ENCODE peak calls at places on chromosomes 3 and 15, in ten cellular contexts. A is DMS153; P is activated CD4-positive, alpha-beta T cell treated with anti-CD3 and anti-CD28 coated beads for 48 hours; Q is hypothalamus; D is activated gamma-delta T cell; B is uterus; Z is cardiac fibroblast; H is HCEC 1CT; T is mesendoderm; K is stimulated activated CD4-positive, alpha-beta T cell treated with anti-CD3 and anti-CD28 coated beads, Interleukin-4, amount 100 ng/mL, for 24 hours. J is an unnamed sample.

GRCh38 chr3:184366619-184367321 is 5.3 kb downstream of the POLR2H start:
- DNase-seq in A (no peak), P (no peak), Q (no peak), D (no peak), B (no peak), Z (peak), H (no peak), T (no peak), K (no peak), J (peak)

GRCh38 chr3:189908646-189909045 is 212.1 kb downstream of the P3H2 start:
- DNase-seq in A (no peak), P (no peak), Q (no peak), D (no peak), B (no peak), Z (peak), H (peak), T (peak), K (no peak), J (peak)

GRCh38 chr3:4449043-4449803 is 17.8 kb downstream of the SUMF1 start:
- DNase-seq in A (no peak), P (no peak), Q (no peak), D (no peak), B (no peak), Z (no peak), H (no peak), T (peak), K (no peak), J (no peak)

GRCh38 chr3:78823859-78824258 is 943.9 kb downstream of the ROBO1 start:
- DNase-seq in A (no peak), P (no peak), Q (no peak), D (no peak), B (no peak), Z (peak), H (peak), T (peak), K (no peak), J (peak)

GRCh38 chr3:198109883-198110282 is 149.9 kb downstream of the LMLN start:
- DNase-seq in A (no peak), P (no peak), Q (no peak), D (no peak), B (no peak), Z (no peak), H (no peak), T (no peak), K (no peak), J (no peak)

GRCh38 chr3:78992400-78992799 is 775.4 kb downstream of the ROBO1 start:
- DNase-seq in A (no peak), P (no peak), Q (no peak), D (no peak), B (no peak), Z (no peak), H (no peak), T (no peak), K (no peak), J (no peak)

GRCh38 chr15:40807888-40808194 is 568 bp upstream of the DNAJC17 start:
- DNase-seq in A (no peak), P (peak), Q (no peak), D (no peak), B (no peak), Z (no peak), H (no peak), T (no peak), K (no peak), J (no peak)

GRCh38 chr15:48385031-48385430 is 53.8 kb downstream of the DUT start:
- DNase-seq in A (no peak), P (no peak), Q (no peak), D (no peak), B (no peak), Z (no peak), H (no peak), T (no peak), K (no peak), J (no peak)

GRCh38 chr3:108320746-108321350 is 24.5 kb downstream of the HHLA2 start:
- DNase-seq in A (no peak), P (no peak), Q (no peak), D (no peak), B (no peak), Z (no peak), H (no peak), T (no peak), K (no peak), J (no peak)

GRCh38 chr15:88209111-88209510 is 47.4 kb downstream of the NTRK3 start:
- DNase-seq in A (no peak), P (no peak), Q (no peak), D (no peak), B (no peak), Z (no peak), H (no peak), T (no peak), K (no peak), J (no peak)

GRCh38 chr15:31262143-31262530 is 64.5 kb upstream of the KLF13 start:
- DNase-seq in A (no peak), P (no peak), Q (no peak), D (no peak), B (no peak), Z (no peak), H (no peak), T (no peak), K (no peak), J (no peak)

GRCh38 chr15:98612490-98613110 is 35.7 kb upstream of the IGF1R start:
- DNase-seq in A (no peak), P (no peak), Q (no peak), D (no peak), B (no peak), Z (no peak), H (no peak), T (no peak), K (no peak), J (no peak)

GRCh38 chr15:95511680-95512079 is 818.8 kb upstream of the NR2F2 start:
- DNase-seq in A (no peak), P (no peak), Q (no peak), D (no peak), B (no peak), Z (no peak), H (peak), T (no peak), K (no peak), J (peak)

GRCh38 chr15:39720721-39721611 is 61.7 kb downstream of the FSIP1 start:
- DNase-seq in A (no peak), P (no peak), Q (no peak), D (no peak), B (no peak), Z (peak), H (peak), T (peak), K (no peak), J (peak)

GRCh38 chr3:125310623-125311076 is 64.5 kb downstream of the ZNF148 start:
- DNase-seq in A (no peak), P (peak), Q (no peak), D (no peak), B (no peak), Z (no peak), H (no peak), T (peak), K (peak), J (no peak)

GRCh38 chr15:49235446-49236207 is 65.6 kb downstream of the GALK2 start:
- DNase-seq in A (peak), P (peak), Q (no peak), D (no peak), B (peak), Z (peak), H (peak), T (peak), K (peak), J (peak)

GRCh38 chr3:12301513-12301912 is 12.6 kb downstream of the PPARG start:
- DNase-seq in A (no peak), P (no peak), Q (no peak), D (no peak), B (no peak), Z (no peak), H (no peak), T (no peak), K (no peak), J (no peak)

GRCh38 chr15:60052796-60053195 is 48.7 kb downstream of the FOXB1 start:
- DNase-seq in A (no peak), P (no peak), Q (no peak), D (no peak), B (no peak), Z (no peak), H (peak), T (no peak), K (no peak), J (no peak)

GRCh38 chr3:141415959-141416358 is 47.7 kb downstream of the ZBTB38 start:
- DNase-seq in A (no peak), P (no peak), Q (no peak), D (no peak), B (no peak), Z (no peak), H (no peak), T (no peak), K (no peak), J (no peak)

GRCh38 chr15:89071471-89071870 is 16.8 kb upstream of the ABHD2 start:
- DNase-seq in A (no peak), P (no peak), Q (no peak), D (no peak), B (no peak), Z (no peak), H (no peak), T (peak), K (no peak), J (no peak)

GRCh38 chr3:54206874-54207273 is 84.5 kb downstream of the CACNA2D3 start:
- DNase-seq in A (peak), P (no peak), Q (no peak), D (no peak), B (no peak), Z (no peak), H (no peak), T (peak), K (no peak), J (no peak)

GRCh38 chr3:130621824-130622223 is 104.8 kb downstream of the COL6A6 start:
- DNase-seq in A (no peak), P (no peak), Q (no peak), D (no peak), B (no peak), Z (no peak), H (no peak), T (no peak), K (no peak), J (no peak)

GRCh38 chr15:99169769-99170311 is 65.0 kb downstream of the SYNM start:
- DNase-seq in A (no peak), P (no peak), Q (no peak), D (no peak), B (peak), Z (peak), H (peak), T (no peak), K (no peak), J (peak)

GRCh38 chr3:61524933-61525332 is 36.4 kb upstream of the PTPRG start:
- DNase-seq in A (no peak), P (no peak), Q (no peak), D (no peak), B (no peak), Z (peak), H (no peak), T (no peak), K (no peak), J (no peak)

GRCh38 chr3:127177226-127177625 is 15.7 kb upstream of the PRR23E start:
- DNase-seq in A (no peak), P (no peak), Q (no peak), D (no peak), B (no peak), Z (peak), H (no peak), T (peak), K (no peak), J (peak)

GRCh38 chr15:89817701-89818280 is 3.1 kb upstream of the ANPEP start:
- DNase-seq in A (no peak), P (no peak), Q (no peak), D (no peak), B (no peak), Z (peak), H (no peak), T (no peak), K (no peak), J (peak)

GRCh38 chr15:70140543-70141375 is 43.0 kb upstream of the TLE3 start:
- DNase-seq in A (no peak), P (peak), Q (no peak), D (no peak), B (no peak), Z (peak), H (no peak), T (peak), K (peak), J (peak)

GRCh38 chr15:59548501-59549230 is 62.9 kb upstream of the GCNT3 start:
- DNase-seq in A (no peak), P (no peak), Q (no peak), D (no peak), B (no peak), Z (no peak), H (no peak), T (peak), K (no peak), J (no peak)

GRCh38 chr3:17111556-17111955 is 226.8 kb downstream of the PLCL2 start:
- DNase-seq in A (no peak), P (no peak), Q (no peak), D (no peak), B (no peak), Z (peak), H (peak), T (no peak), K (no peak), J (peak)

GRCh38 chr3:52350981-52351761 is 35.1 kb downstream of the DNAH1 start:
- DNase-seq in A (no peak), P (no peak), Q (no peak), D (no peak), B (no peak), Z (no peak), H (no peak), T (no peak), K (no peak), J (no peak)

GRCh38 chr3:73510784-73511183 is 114.0 kb downstream of the PDZRN3 start:
- DNase-seq in A (no peak), P (no peak), Q (no peak), D (no peak), B (no peak), Z (no peak), H (no peak), T (no peak), K (no peak), J (no peak)

GRCh38 chr3:13876451-13876850 is 3.4 kb downstream of the WNT7A start:
- DNase-seq in A (no peak), P (no peak), Q (no peak), D (no peak), B (no peak), Z (no peak), H (no peak), T (no peak), K (no peak), J (no peak)

GRCh38 chr3:31614162-31614921 is 81.6 kb downstream of the STT3B start:
- DNase-seq in A (no peak), P (no peak), Q (no peak), D (no peak), B (no peak), Z (no peak), H (no peak), T (no peak), K (no peak), J (peak)

GRCh38 chr15:87368511-87368910 is 888.0 kb downstream of the NTRK3 start:
- DNase-seq in A (no peak), P (no peak), Q (no peak), D (no peak), B (no peak), Z (no peak), H (no peak), T (peak), K (no peak), J (peak)